ENCODE peak calls at places on chromosomes 7 and 10, in ten cellular contexts. N is uterus; Z is CD8-positive, alpha-beta T cell; S is RWPE1; U is colonic mucosa; B is CD4-positive, alpha-beta T cell; D is cardiac fibroblast; Q is tibial artery; K is suprapubic skin; W is sigmoid colon. G is an unnamed sample.

GRCh38 chr10:10209152-10209551 is 808.5 kb upstream of the CELF2 start:
- DNase-seq in N (peak; percentile 53), Z (no peak), S (no peak), U (peak; percentile 18), B (no peak), D (peak; percentile 90), Q (no peak), K (no peak), W (peak; percentile 64), G (no peak)

GRCh38 chr10:129581836-129582235 is 114.8 kb downstream of the MGMT start:
- DNase-seq in N (no peak), Z (no peak), S (no peak), U (no peak), B (no peak), D (no peak), Q (no peak), K (no peak), W (no peak), G (no peak)

GRCh38 chr7:30313348-30313747 is 29.0 kb downstream of the ZNRF2 start:
- DNase-seq in N (no peak), Z (no peak), S (no peak), U (no peak), B (no peak), D (no peak), Q (no peak), K (no peak), W (no peak), G (no peak)

GRCh38 chr7:8136331-8136730 is 125.6 kb downstream of the ICA1 start:
- DNase-seq in N (no peak), Z (no peak), S (no peak), U (no peak), B (no peak), D (no peak), Q (no peak), K (no peak), W (no peak), G (no peak)

GRCh38 chr7:123787227-123788007 is 38.6 kb upstream of the WASL start:
- DNase-seq in N (no peak), Z (no peak), S (no peak), U (no peak), B (no peak), D (peak; percentile 45), Q (no peak), K (no peak), W (no peak), G (no peak)

GRCh38 chr7:132578826-132579225 is 2.6 kb upstream of the PLXNA4 start:
- DNase-seq in N (no peak), Z (no peak), S (no peak), U (no peak), B (no peak), D (no peak), Q (no peak), K (no peak), W (no peak), G (no peak)

GRCh38 chr7:143372070-143372469 is 9.1 kb upstream of the ZYX start:
- DNase-seq in N (no peak), Z (peak; percentile 78), S (no peak), U (peak; percentile 95), B (peak; percentile 33), D (peak; percentile 49), Q (peak; percentile 79), K (no peak), W (peak; percentile 82), G (no peak)

GRCh38 chr10:110725809-110726641 is 81.9 kb downstream of the RBM20 start:
- DNase-seq in N (no peak), Z (no peak), S (no peak), U (no peak), B (no peak), D (no peak), Q (no peak), K (no peak), W (no peak), G (no peak)

GRCh38 chr10:11597470-11597869 is 14.0 kb downstream of the USP6NL start:
- DNase-seq in N (no peak), Z (no peak), S (no peak), U (no peak), B (no peak), D (no peak), Q (no peak), K (no peak), W (no peak), G (no peak)

GRCh38 chr10:109166935-109167334 is 756.4 kb downstream of the XPNPEP1 start:
- DNase-seq in N (no peak), Z (no peak), S (no peak), U (no peak), B (no peak), D (no peak), Q (no peak), K (no peak), W (no peak), G (no peak)
- TF ChIP-seq CTCF in N (no peak), Z (no peak), S (no peak), U (no peak), B (no peak), D (no peak), Q (no peak), K (no peak), W (no peak), G (no peak)

DNA sequence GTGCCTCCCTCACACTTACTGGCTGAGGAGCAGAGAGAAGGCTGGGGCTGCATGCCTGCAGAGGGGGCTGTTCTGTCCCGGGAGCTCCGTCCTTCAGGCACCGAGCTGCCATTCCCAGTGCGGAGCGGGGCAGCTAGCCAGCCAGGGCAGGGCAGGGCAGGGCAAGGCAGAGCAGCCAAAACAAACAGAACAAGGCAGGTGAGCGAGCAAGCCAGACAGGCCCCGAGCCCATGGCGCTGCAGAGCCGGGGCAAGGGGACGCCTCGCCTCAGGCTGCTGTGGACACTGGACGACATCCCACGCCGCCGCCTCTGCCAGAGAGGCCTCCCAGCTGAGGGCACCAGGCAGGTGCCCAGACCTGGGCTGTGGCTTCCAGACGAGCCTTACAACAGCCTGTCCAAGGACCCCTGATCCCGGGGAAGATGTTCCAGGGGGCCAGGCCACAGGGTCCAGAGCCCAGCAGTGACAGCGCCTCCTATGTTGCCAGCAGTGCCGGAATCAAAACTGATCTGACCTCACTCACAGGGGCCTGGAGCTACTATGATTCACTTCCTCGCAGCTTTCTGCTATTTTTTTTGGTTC is 8.2 kb upstream of the NDST2 start:
- DNase-seq in N (no peak), Z (no peak), S (peak; percentile 72), U (peak; percentile 87), B (no peak), D (peak; percentile 27), Q (no peak), K (no peak), W (no peak), G (no peak)
- TF ChIP-seq CTCF in N (no peak), Z (no peak), S (peak; percentile 33), U (no peak), B (no peak), D (peak; percentile 10), Q (no peak), K (no peak), W (no peak), G (no peak)

GRCh38 chr7:151864561-151864960 is 12.4 kb downstream of the PRKAG2 start:
- DNase-seq in N (no peak), Z (no peak), S (no peak), U (no peak), B (no peak), D (no peak), Q (no peak), K (no peak), W (no peak), G (no peak)

GRCh38 chr7:151865070-151865670 is 11.7 kb downstream of the PRKAG2 start:
- DNase-seq in N (no peak), Z (no peak), S (no peak), U (no peak), B (no peak), D (no peak), Q (no peak), K (no peak), W (no peak), G (no peak)

GRCh38 chr7:151862606-151863381 is 14.1 kb downstream of the PRKAG2 start:
- DNase-seq in N (no peak), Z (no peak), S (no peak), U (no peak), B (no peak), D (no peak), Q (no peak), K (no peak), W (no peak), G (no peak)

GRCh38 chr7:151863386-151864079 is 13.4 kb downstream of the PRKAG2 start:
- DNase-seq in N (no peak), Z (no peak), S (no peak), U (no peak), B (no peak), D (no peak), Q (no peak), K (no peak), W (no peak), G (no peak)

DNA sequence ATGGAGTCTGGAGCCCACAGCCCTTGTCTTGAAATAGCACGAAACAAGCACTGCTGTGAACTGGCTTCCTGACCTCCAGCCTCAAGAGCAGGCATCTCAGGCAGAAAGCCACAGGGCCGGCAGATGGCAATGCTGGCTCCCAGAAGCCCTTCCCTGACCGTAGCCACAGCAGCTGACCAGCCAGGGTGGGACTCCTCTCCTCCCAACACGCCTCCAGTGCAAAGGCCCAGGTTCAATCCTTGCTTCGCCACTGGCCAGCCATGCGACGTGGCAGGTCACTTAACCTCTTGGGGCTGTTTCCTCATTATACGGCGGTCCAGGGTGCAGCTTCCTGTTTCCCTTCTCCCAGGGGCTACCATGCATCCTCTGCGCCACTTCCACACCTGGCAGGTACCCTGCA is 12.8 kb downstream of the PRKAG2 start:
- DNase-seq in N (no peak), Z (no peak), S (no peak), U (no peak), B (no peak), D (no peak), Q (no peak), K (no peak), W (no peak), G (no peak)
- TF ChIP-seq CTCF in N (no peak), Z (no peak), S (no peak), U (no peak), B (no peak), D (no peak), Q (no peak), K (no peak), W (no peak), G (no peak)

GRCh38 chr10:34959786-34960185 is 130.4 kb downstream of the CUL2 start:
- DNase-seq in N (no peak), Z (no peak), S (no peak), U (no peak), B (no peak), D (no peak), Q (no peak), K (no peak), W (no peak), G (no peak)

GRCh38 chr10:34960983-34961382 is 129.2 kb downstream of the CUL2 start:
- DNase-seq in N (no peak), Z (no peak), S (no peak), U (no peak), B (no peak), D (peak; percentile 53), Q (no peak), K (no peak), W (no peak), G (no peak)

GRCh38 chr10:34959321-34959720 is 130.8 kb downstream of the CUL2 start:
- DNase-seq in N (no peak), Z (no peak), S (no peak), U (no peak), B (no peak), D (no peak), Q (no peak), K (no peak), W (no peak), G (no peak)

GRCh38 chr10:34964166-34964800 is 125.9 kb downstream of the CUL2 start:
- DNase-seq in N (no peak), Z (no peak), S (no peak), U (no peak), B (no peak), D (no peak), Q (peak; percentile 15), K (no peak), W (no peak), G (no peak)

GRCh38 chr10:34962866-34963265 is 127.3 kb downstream of the CUL2 start:
- DNase-seq in N (no peak), Z (no peak), S (no peak), U (no peak), B (no peak), D (peak; percentile 28), Q (no peak), K (no peak), W (no peak), G (no peak)
- TF ChIP-seq CTCF in N (no peak), Z (no peak), S (no peak), U (no peak), B (no peak), D (no peak), Q (no peak), K (no peak), W (no peak), G (no peak)